ENCODE peak calls at places on chromosomes 7 and 10, in seven cellular contexts. Y is stimulated activated naive CD8-positive, alpha-beta T cell treated with anti-CD3 and anti-CD28 coated beads, Interleukin-15, Interleukin-2, amounts not matched to agents 100 U/mL and 50 U/mL, for 24 hours; O is NCI-H1092; M is globus pallidus; H is Caki2; Z is iris pigment epithelial cell; L is esophagus squamous epithelium. U is an unnamed sample.

GRCh38 chr7:4072161-4072925 is 609.8 kb upstream of the FOXK1 start:
- DNase-seq in Y (no peak), O (no peak), M (no peak), H (no peak), Z (no peak), L (no peak), U (no peak)

GRCh38 chr10:71747808-71748523 is 25.4 kb downstream of the VSIR start:
- DNase-seq in Y (no peak), O (no peak), M (no peak), H (no peak), Z (no peak), L (peak), U (no peak)

GRCh38 chr10:68261132-68261856 is 29.4 kb upstream of the ATOH7 start:
- DNase-seq in Y (no peak), O (peak), M (peak), H (no peak), Z (no peak), L (no peak), U (no peak)

GRCh38 chr10:49176310-49177268 is 11.6 kb downstream of the TMEM273 start:
- DNase-seq in Y (no peak), O (no peak), M (no peak), H (no peak), Z (no peak), L (no peak), U (no peak)

GRCh38 chr7:151087247-151088018 is 1.2 kb downstream of the AGAP3 start:
- DNase-seq in Y (peak), O (peak), M (peak), H (peak), Z (peak), L (no peak), U (no peak)

GRCh38 chr10:81943583-81943982 is 68.6 kb downstream of the NRG3 start:
- DNase-seq in Y (no peak), O (no peak), M (no peak), H (no peak), Z (no peak), L (no peak), U (no peak)

GRCh38 chr7:2953099-2953498 is 90.6 kb downstream of the CARD11 start:
- DNase-seq in Y (no peak), O (no peak), M (no peak), H (no peak), Z (no peak), L (no peak), U (no peak)

GRCh38 chr7:119620769-119621168 is 652.2 kb upstream of the KCND2 start:
- DNase-seq in Y (no peak), O (no peak), M (no peak), H (no peak), Z (no peak), L (no peak), U (no peak)

GRCh38 chr7:6106140-6106904 is 75.1 kb downstream of the ANKRD61 start:
- DNase-seq in Y (peak), O (no peak), M (peak), H (peak), Z (peak), L (no peak), U (peak)

GRCh38 chr10:43043342-43043772 is 33.5 kb upstream of the RET start:
- DNase-seq in Y (no peak), O (no peak), M (no peak), H (no peak), Z (no peak), L (no peak), U (no peak)